ENCODE peak calls at places on chromosomes 5 and 9, in seven cellular contexts. D is effector memory CD8-positive, alpha-beta T cell; S is sigmoid colon; O is stomach; L is activated CD4-positive, alpha-beta T cell treated with anti-CD3 and anti-CD28 coated beads, Interleukin-2, amount 50 U/mL, for 4 hours; E is CD8-positive, alpha-beta memory T cell; Q is HCEC 1CT. X is an unnamed sample.

GRCh38 chr5:132498686-132499271 is 8.2 kb upstream of the IRF1 start:
- DNase-seq in E (no peak), O (peak; percentile 22), Q (no peak), L (no peak), S (no peak), D (no peak), X (no peak)

GRCh38 chr5:34494111-34494755 is 161.9 kb upstream of the RAI14 start:
- DNase-seq in L (no peak), S (no peak), Q (peak; percentile 87), O (no peak), E (no peak), D (no peak), X (peak; percentile 65)

GRCh38 chr9:99356512-99356971 is 134.5 kb downstream of the SEC61B start:
- DNase-seq in E (no peak), D (no peak), S (peak; percentile 68), L (no peak), O (no peak), Q (no peak), X (no peak)

GRCh38 chr5:110884005-110884404 is 145.2 kb downstream of the SLC25A46 start:
- DNase-seq in L (no peak), S (no peak), O (no peak), D (no peak), Q (peak; percentile 79), E (no peak), X (peak; percentile 65)

GRCh38 chr9:105072476-105072875 is 144.5 kb upstream of the ABCA1 start:
- DNase-seq in L (no peak), D (no peak), E (no peak), O (no peak), Q (no peak), S (no peak), X (no peak)

GRCh38 chr5:131758520-131758900 is 38.3 kb downstream of the FNIP1 start:
- DNase-seq in O (no peak), S (no peak), D (no peak), E (no peak), Q (peak; percentile 54), L (no peak), X (peak; percentile 62)

GRCh38 chr9:79195904-79196303 is 375.9 kb upstream of the TLE4 start:
- DNase-seq in L (no peak), S (no peak), O (no peak), E (no peak), D (no peak), Q (peak; percentile 83), X (peak; percentile 89)

GRCh38 chr9:129206921-129207320 is 28.9 kb upstream of the IER5L start:
- DNase-seq in D (no peak), Q (no peak), S (no peak), L (no peak), E (no peak), O (no peak), X (no peak)

GRCh38 chr9:5416962-5417361 is 20.8 kb downstream of the PLGRKT start:
- DNase-seq in S (no peak), Q (no peak), D (no peak), O (no peak), E (no peak), L (no peak), X (no peak)

GRCh38 chr5:113119271-113119924 is 142.8 kb downstream of the DCP2 start:
- DNase-seq in S (peak; percentile 89), O (no peak), Q (no peak), E (no peak), D (no peak), L (no peak), X (peak; percentile 42)

GRCh38 chr5:142106061-142106460 is 2.5 kb upstream of the NDFIP1 start:
- DNase-seq in D (no peak), L (no peak), E (no peak), Q (no peak), S (peak; percentile 71), O (no peak), X (no peak)

GRCh38 chr9:12813960-12814876 is 39.4 kb downstream of the LURAP1L start:
- DNase-seq in D (no peak), Q (peak; percentile 100), E (no peak), S (peak; percentile 87), O (peak; percentile 58), L (no peak), X (peak; percentile 100)

GRCh38 chr5:1726956-1727355 is 72.7 kb downstream of the MRPL36 start:
- DNase-seq in O (peak; percentile 23), E (no peak), D (no peak), S (peak; percentile 38), L (no peak), Q (no peak), X (no peak)

GRCh38 chr9:123866497-123866896 is 63.4 kb downstream of the DENND1A start:
- DNase-seq in E (no peak), Q (peak; percentile 9), D (no peak), S (no peak), L (no peak), O (no peak), X (peak; percentile 9)

GRCh38 chr5:129904102-129904666 is at the start of gene CHSY3:
- DNase-seq in Q (peak; percentile 85), D (no peak), S (peak; percentile 90), O (peak; percentile 80), L (peak; percentile 6), E (peak; percentile 1), X (peak; percentile 69)

GRCh38 chr9:4555251-4555650 is 65.0 kb downstream of the SLC1A1 start:
- DNase-seq in L (no peak), D (no peak), E (no peak), S (no peak), O (no peak), Q (no peak), X (no peak)

GRCh38 chr9:109699019-109699418 is 81.0 kb upstream of the PALM2AKAP2 start:
- DNase-seq in Q (no peak), D (no peak), L (no peak), O (no peak), S (no peak), E (no peak), X (peak; percentile 51)

GRCh38 chr9:20621553-20622329 is 558 bp downstream of the MLLT3 start:
- DNase-seq in Q (peak; percentile 75), O (peak; percentile 60), D (peak; percentile 62), E (peak; percentile 53), L (peak; percentile 81), S (peak; percentile 93), X (peak; percentile 78)

GRCh38 chr9:111873901-111874300 is 22.7 kb upstream of the UGCG start:
- DNase-seq in D (no peak), Q (no peak), L (no peak), S (no peak), O (no peak), E (no peak), X (no peak)

GRCh38 chr9:98289811-98290210 is 34.4 kb upstream of the TBC1D2 start:
- DNase-seq in L (no peak), S (no peak), E (no peak), D (no peak), O (no peak), Q (no peak), X (no peak)

GRCh38 chr9:99049228-99049627 is 55.7 kb upstream of the TGFBR1 start:
- DNase-seq in O (no peak), Q (no peak), L (no peak), D (no peak), E (no peak), S (no peak), X (no peak)

GRCh38 chr9:121901616-121902015 is 191.5 kb downstream of the TTLL11 start:
- DNase-seq in L (no peak), S (no peak), E (no peak), D (no peak), O (no peak), Q (no peak), X (peak; percentile 53)

GRCh38 chr5:94870496-94871214 is 252.2 kb downstream of the SLF1 start:
- DNase-seq in L (no peak), D (no peak), S (no peak), E (no peak), Q (no peak), O (no peak), X (no peak)

GRCh38 chr9:123418506-123418905 is 62.5 kb downstream of the CRB2 start:
- DNase-seq in O (no peak), D (no peak), Q (no peak), L (no peak), E (no peak), S (peak; percentile 40), X (no peak)

GRCh38 chr5:106759581-106759980 is 911.2 kb downstream of the EFNA5 start:
- DNase-seq in O (peak; percentile 58), Q (peak; percentile 15), E (no peak), L (no peak), S (no peak), D (no peak), X (peak; percentile 30)

GRCh38 chr5:9698125-9698848 is 68.1 kb upstream of the TAS2R1 start:
- DNase-seq in Q (no peak), O (no peak), D (no peak), E (no peak), S (no peak), L (no peak), X (peak; percentile 3)

GRCh38 chr5:14011089-14012004 is 66.9 kb upstream of the DNAH5 start:
- DNase-seq in E (no peak), D (peak; percentile 1), Q (peak; percentile 92), L (no peak), O (peak; percentile 91), S (peak; percentile 92), X (peak; percentile 87)

GRCh38 chr9:113580954-113581311 is 117.4 kb downstream of the RGS3 start:
- DNase-seq in Q (no peak), S (no peak), E (no peak), D (no peak), L (no peak), O (no peak), X (no peak)

GRCh38 chr5:171483453-171484177 is 64.2 kb downstream of the FGF18 start:
- DNase-seq in E (no peak), S (peak; percentile 94), L (no peak), O (no peak), D (no peak), Q (no peak), X (peak; percentile 86)

GRCh38 chr9:129550199-129550839 is 70.6 kb downstream of the C9orf50 start:
- DNase-seq in Q (peak; percentile 65), D (no peak), S (peak; percentile 93), L (no peak), O (peak; percentile 87), E (no peak), X (peak; percentile 83)

GRCh38 chr5:127386557-127386956 is 96.0 kb downstream of the MEGF10 start:
- DNase-seq in E (no peak), D (no peak), O (no peak), Q (peak; percentile 39), L (no peak), S (no peak), X (peak; percentile 76)

GRCh38 chr9:124392254-124392653 is 23.0 kb downstream of the PSMB7 start:
- DNase-seq in O (no peak), S (no peak), D (no peak), E (no peak), L (no peak), Q (no peak), X (no peak)

GRCh38 chr9:121743441-121744001 is 92.1 kb downstream of the DAB2IP start:
- DNase-seq in Q (peak; percentile 92), O (peak; percentile 90), L (no peak), E (no peak), S (peak; percentile 93), D (no peak), X (peak; percentile 84)

X was measured in fibroblast of lung.